ENCODE peak calls at places on chromosomes 13 and 19, in seven cellular contexts. D is activated T-helper 1 cell treated with anti-CD3 and anti-CD28 coated beads, Interleukin-12 subunit alpha, Interleukin-12 subunit beta, Interleukin-2, Interleukin-4 antibody, amounts not matched to agents 30 ng/mL and 10 ng/mL and 1 ng/mL, durations not matched to agents 14 hours and 24 hours and 36 hours; E is NCI-H774; Y is fibroblast of villous mesenchyme; O is GM04504; L is psoas muscle; M is HFF-Myc. T is an unnamed sample.

GRCh38 chr19:28956971-28957370 is 256.0 kb downstream of the UQCRFS1 start:
- DNase-seq in Y (no peak), M (no peak), D (no peak), O (no peak), L (no peak), E (no peak), T (no peak)

GRCh38 chr19:14089412-14089661 is 1.2 kb downstream of the SAMD1 start:
- DNase-seq in Y (peak; percentile 37), M (no peak), L (no peak), E (no peak), O (no peak), D (no peak), T (no peak)

GRCh38 chr19:49534632-49535385 is 7.0 kb downstream of the RCN3 start:
- DNase-seq in M (no peak), E (no peak), D (no peak), O (no peak), Y (no peak), L (no peak), T (no peak)

GRCh38 chr13:32045963-32046785 is 14.6 kb downstream of the FRY start:
- DNase-seq in L (no peak), D (peak; percentile 9), M (no peak), E (no peak), Y (peak; percentile 71), O (no peak), T (no peak)

GRCh38 chr13:99320693-99321481 is 13.7 kb upstream of the GPR183 start:
- DNase-seq in M (peak; percentile 74), Y (peak; percentile 92), L (no peak), E (no peak), O (peak; percentile 71), D (no peak), T (peak; percentile 82)

GRCh38 chr13:25973576-25973975 is 78.2 kb downstream of the SHISA2 start:
- DNase-seq in M (no peak), O (no peak), L (no peak), Y (no peak), E (no peak), D (no peak), T (no peak)

GRCh38 chr19:1006711-1007398 is 6.6 kb downstream of the GRIN3B start:
- DNase-seq in L (no peak), E (no peak), D (no peak), M (no peak), O (no peak), Y (no peak), T (no peak)

GRCh38 chr19:10289836-10290438 is at the start of gene ICAM5:
- DNase-seq in M (no peak), E (no peak), D (no peak), L (no peak), O (no peak), Y (peak; percentile 34), T (no peak)

GRCh38 chr19:2969104-2969504 is 8.3 kb upstream of the TLE6 start:
- DNase-seq in M (no peak), L (no peak), D (no peak), O (no peak), Y (peak; percentile 79), E (peak; percentile 93), T (no peak)

GRCh38 chr19:41328157-41328817 is 18.3 kb downstream of the CCDC97 start:
- DNase-seq in D (peak; percentile 35), Y (peak; percentile 30), E (no peak), M (no peak), O (no peak), L (no peak), T (no peak)

GRCh38 chr13:98033277-98034247 is 80.1 kb downstream of the IPO5 start:
- DNase-seq in D (no peak), E (no peak), L (no peak), Y (peak; percentile 71), M (peak; percentile 37), O (peak; percentile 57), T (peak; percentile 51)

GRCh38 chr13:44244288-44244687 is 129.3 kb upstream of the SERP2 start:
- DNase-seq in O (no peak), E (no peak), M (no peak), L (no peak), Y (peak; percentile 79), D (no peak), T (no peak)

GRCh38 chr19:39342647-39343305 is 555 bp downstream of the SAMD4B start:
- DNase-seq in E (no peak), O (no peak), Y (no peak), D (no peak), M (no peak), L (peak; percentile 41), T (no peak)

GRCh38 chr13:92767468-92767867 is 459.1 kb upstream of the GPC6 start:
- DNase-seq in Y (no peak), E (no peak), D (no peak), M (no peak), L (no peak), O (no peak), T (no peak)

GRCh38 chr13:23608704-23609413 is 38.6 kb downstream of the TNFRSF19 start:
- DNase-seq in L (peak; percentile 33), E (no peak), M (peak; percentile 75), D (no peak), Y (peak; percentile 60), O (no peak), T (no peak)

GRCh38 chr13:26584713-26585112 is 27.2 kb downstream of the WASF3 start:
- DNase-seq in M (no peak), D (no peak), O (peak; percentile 73), E (no peak), L (no peak), Y (peak; percentile 61), T (no peak)

GRCh38 chr13:26742691-26743358 is 17.8 kb downstream of the GPR12 start:
- DNase-seq in L (no peak), M (no peak), Y (no peak), D (no peak), E (no peak), O (no peak), T (no peak)

GRCh38 chr13:85543144-85543543 is 256.1 kb downstream of the SLITRK6 start:
- DNase-seq in Y (no peak), M (no peak), L (no peak), D (no peak), O (no peak), E (no peak), T (no peak)

GRCh38 chr13:44382635-44383145 is 9.1 kb downstream of the SERP2 start:
- DNase-seq in D (no peak), E (no peak), M (no peak), O (no peak), L (no peak), Y (no peak), T (no peak)

GRCh38 chr19:1251503-1252220 is 3.3 kb downstream of the MIDN start:
- DNase-seq in D (peak; percentile 60), E (no peak), L (peak; percentile 80), O (no peak), Y (peak; percentile 70), M (no peak), T (no peak)

GRCh38 chr19:12956446-12957388 is at the start of gene GADD45GIP1:
- DNase-seq in M (peak; percentile 26), E (peak; percentile 76), O (no peak), D (peak; percentile 79), Y (peak; percentile 79), L (peak; percentile 87), T (no peak)

GRCh38 chr19:35585844-35586243 is at the start of gene PMIS2:
- DNase-seq in O (no peak), L (no peak), Y (no peak), E (no peak), D (no peak), M (no peak), T (no peak)

GRCh38 chr19:18488838-18489626 is 32.8 kb downstream of the ELL start:
- DNase-seq in Y (peak; percentile 51), L (no peak), O (no peak), M (no peak), D (no peak), E (peak; percentile 45), T (no peak)

GRCh38 chr13:74129500-74130144 is 4.6 kb downstream of the KLF12 start:
- DNase-seq in L (no peak), M (no peak), E (no peak), D (no peak), O (peak; percentile 28), Y (peak; percentile 44), T (no peak)

GRCh38 chr19:46447824-46448223 is 19.1 kb upstream of the PNMA8C start:
- DNase-seq in Y (no peak), M (no peak), E (no peak), O (no peak), D (no peak), L (no peak), T (no peak)

GRCh38 chr13:112220925-112221324 is 154.0 kb downstream of the SOX1 start:
- DNase-seq in Y (no peak), M (no peak), L (no peak), D (no peak), E (no peak), O (no peak), T (no peak)

GRCh38 chr19:18349524-18350128 is 9.2 kb downstream of the PGPEP1 start:
- DNase-seq in Y (peak; percentile 71), E (peak; percentile 28), M (no peak), L (peak; percentile 60), O (no peak), D (no peak), T (peak; percentile 46)

GRCh38 chr13:33401238-33401637 is 115.7 kb upstream of the STARD13 start:
- DNase-seq in E (no peak), O (no peak), D (no peak), L (no peak), Y (no peak), M (no peak), T (no peak)

GRCh38 chr19:17915940-17916593 is 16.7 kb upstream of the CCDC124 start:
- DNase-seq in E (peak; percentile 27), L (no peak), O (no peak), M (no peak), D (no peak), Y (no peak), T (no peak)

GRCh38 chr19:29630661-29631060 is 24.6 kb downstream of the POP4 start:
- DNase-seq in D (no peak), L (no peak), E (no peak), Y (no peak), O (no peak), M (no peak), T (no peak)

T was measured in smooth muscle cell of the brain vasculature.